ENCODE peak calls at places on chromosomes 12 and 14, in seven cellular contexts. L, X, O, Q, D, B and S are unnamed samples.

GRCh38 chr12:262817-263216 is at the start of gene SLC6A13:
- DNase-seq in D (no peak), L (no peak), B (no peak), O (no peak), Q (no peak), X (no peak), S (no peak)

GRCh38 chr12:14403711-14404164 is 38.3 kb downstream of the ATF7IP start:
- DNase-seq in O (no peak), L (peak), Q (no peak), X (no peak), D (no peak), B (no peak), S (no peak)

GRCh38 chr12:26971963-26972362 is 33.7 kb downstream of the FGFR1OP2 start:
- DNase-seq in Q (no peak), O (no peak), X (no peak), B (no peak), D (no peak), L (no peak), S (no peak)

GRCh38 chr12:123119808-123120207 is 31.1 kb downstream of the PITPNM2 start:
- DNase-seq in X (no peak), O (no peak), D (no peak), L (no peak), Q (no peak), B (no peak), S (no peak)

GRCh38 chr14:34911209-34912150 is 36.3 kb upstream of the BAZ1A start:
- DNase-seq in D (no peak), X (no peak), L (peak), O (no peak), B (no peak), Q (no peak), S (no peak)

GRCh38 chr12:56230449-56231183 is 765 bp downstream of the SLC39A5 start:
- DNase-seq in X (no peak), O (peak), D (no peak), B (peak), Q (no peak), L (no peak), S (no peak)

GRCh38 chr14:90039253-90040010 is 22.4 kb upstream of the KCNK13 start:
- DNase-seq in D (no peak), Q (no peak), B (no peak), X (no peak), L (no peak), O (no peak), S (no peak)

GRCh38 chr12:5328669-5329068 is 103.2 kb upstream of the NTF3 start:
- DNase-seq in O (no peak), B (no peak), L (no peak), D (no peak), Q (no peak), X (no peak), S (no peak)

GRCh38 chr14:54737132-54737711 is 165.4 kb downstream of the GCH1 start:
- DNase-seq in Q (peak), O (no peak), L (no peak), D (no peak), B (no peak), X (no peak), S (no peak)

GRCh38 chr12:124347805-124348658 is 53.1 kb downstream of the RFLNA start:
- DNase-seq in O (no peak), L (no peak), B (peak), Q (no peak), D (no peak), X (no peak), S (no peak)

GRCh38 chr12:123987022-123987421 is 14.0 kb downstream of the ZNF664 start:
- DNase-seq in L (no peak), O (no peak), Q (no peak), D (no peak), X (no peak), B (no peak), S (no peak)

GRCh38 chr12:68609955-68610434 is 704 bp upstream of the RAP1B start:
- DNase-seq in D (peak), O (no peak), X (no peak), Q (no peak), L (no peak), B (no peak), S (no peak)

GRCh38 chr12:103779410-103780092 is 61.5 kb downstream of the NT5DC3 start:
- DNase-seq in Q (no peak), X (no peak), B (peak), O (no peak), D (no peak), L (no peak), S (no peak)

GRCh38 chr12:29980304-29980703 is 196.6 kb upstream of the TMTC1 start:
- DNase-seq in D (no peak), X (no peak), B (no peak), L (no peak), O (no peak), Q (no peak), S (no peak)

GRCh38 chr12:1808036-1808797 is 12.1 kb upstream of the LRTM2 start:
- DNase-seq in D (no peak), L (no peak), O (no peak), B (no peak), Q (peak), X (no peak), S (no peak)

GRCh38 chr12:3684449-3685051 is 68.4 kb downstream of the CRACR2A start:
- DNase-seq in L (no peak), X (no peak), B (no peak), Q (no peak), O (no peak), D (no peak), S (no peak)

GRCh38 chr14:34113991-34114390 is 163.1 kb upstream of the EGLN3 start:
- DNase-seq in B (no peak), D (no peak), O (no peak), Q (no peak), L (no peak), X (no peak), S (no peak)

GRCh38 chr12:13957576-13957975 is 23.8 kb downstream of the GRIN2B start:
- DNase-seq in L (no peak), X (no peak), O (no peak), Q (no peak), D (no peak), B (no peak), S (no peak)

GRCh38 chr12:121365416-121366062 is 13.3 kb upstream of the ANAPC5 start:
- DNase-seq in D (no peak), O (no peak), X (no peak), L (no peak), Q (no peak), B (no peak), S (no peak)

GRCh38 chr12:104763163-104763805 is 194.8 kb downstream of the SLC41A2 start:
- DNase-seq in B (no peak), Q (no peak), O (no peak), D (no peak), X (no peak), L (no peak), S (no peak)

GRCh38 chr14:66944872-66945271 is 244.4 kb upstream of the GARIN2 start:
- DNase-seq in L (peak), O (no peak), X (no peak), B (peak), Q (no peak), D (no peak), S (no peak)

GRCh38 chr12:70854871-70855578 is 65.5 kb downstream of the PTPRR start:
- DNase-seq in O (no peak), X (no peak), D (no peak), Q (no peak), L (no peak), B (no peak), S (no peak)

GRCh38 chr14:68210729-68211299 is 391.2 kb downstream of the RAD51B start:
- DNase-seq in L (peak), X (no peak), O (no peak), D (no peak), Q (no peak), B (no peak), S (no peak)

GRCh38 chr12:101298426-101298825 is 18.5 kb downstream of the UTP20 start:
- DNase-seq in B (no peak), Q (no peak), O (no peak), X (no peak), D (no peak), L (no peak), S (no peak)

GRCh38 chr14:67746927-67747326 is 45.2 kb downstream of the RDH12 start:
- DNase-seq in O (no peak), Q (no peak), B (no peak), X (no peak), L (no peak), D (no peak), S (no peak)

GRCh38 chr12:3728686-3729085 is 24.2 kb downstream of the CRACR2A start:
- DNase-seq in D (no peak), L (no peak), Q (no peak), B (no peak), O (no peak), X (no peak), S (no peak)

GRCh38 chr14:51807355-51807754 is 53.1 kb upstream of the GNG2 start:
- DNase-seq in O (no peak), Q (no peak), D (no peak), B (no peak), L (no peak), X (no peak), S (no peak)

GRCh38 chr12:95790912-95791849 is 617 bp upstream of the NTN4 start:
- DNase-seq in Q (peak), B (peak), O (peak), L (peak), X (no peak), D (peak), S (peak)

GRCh38 chr14:100416921-100417451 is 93.8 kb downstream of the SLC25A47 start:
- DNase-seq in X (no peak), D (no peak), L (no peak), B (no peak), O (peak), Q (no peak), S (no peak)

GRCh38 chr14:21191809-21192446 is 36.1 kb upstream of the OR5AU1 start:
- DNase-seq in L (no peak), Q (peak), D (peak), O (peak), X (peak), B (peak), S (no peak)

DNA sequence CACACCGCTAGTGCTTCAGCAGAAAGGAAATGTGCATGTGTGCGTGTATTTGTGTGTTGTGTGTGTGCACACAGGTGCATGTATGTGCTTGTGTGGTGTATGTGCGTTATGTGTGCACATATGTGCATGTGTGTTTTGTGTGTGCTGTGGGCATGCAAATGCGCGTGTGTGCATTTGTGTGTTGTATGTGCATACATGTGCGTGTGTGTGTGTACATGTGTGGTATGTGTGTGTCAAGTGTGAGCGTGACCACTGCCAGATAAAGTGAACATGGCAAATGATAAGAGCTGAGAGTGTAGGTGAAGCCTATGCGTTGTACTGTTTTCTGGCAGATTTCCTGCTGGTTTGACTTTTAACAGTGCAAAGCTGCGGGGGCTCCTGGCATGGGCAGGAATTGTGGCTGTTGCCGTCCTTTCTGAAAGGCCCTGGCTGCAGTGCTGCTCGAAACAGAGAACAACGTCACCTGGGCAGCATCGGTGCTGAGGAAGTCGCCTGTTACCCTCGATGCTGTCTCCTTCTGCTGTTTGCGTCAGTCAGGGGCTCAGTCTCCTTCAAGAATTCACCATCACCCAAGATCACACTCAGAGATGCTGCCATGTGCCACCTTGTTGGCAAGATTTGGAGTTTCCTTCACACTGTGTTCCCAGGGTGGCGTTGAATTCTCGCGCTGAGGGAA is 56.0 kb downstream of the ADGRD1 start:
- DNase-seq in B (no peak), D (no peak), L (no peak), X (no peak), O (no peak), Q (no peak), S (no peak)
- H3K4me3 ChIP-seq in B (no peak), D (no peak), L (no peak), X (no peak), O (no peak), Q (no peak), S (no peak)

GRCh38 chr12:85441740-85442139 is 161.7 kb downstream of the ALX1 start:
- DNase-seq in L (peak), O (no peak), Q (no peak), X (no peak), B (no peak), D (no peak), S (no peak)
- TF ChIP-seq CTCF in L (peak), O (no peak), Q (no peak), X (no peak), B (peak), D (no peak), S (no peak)

DNA sequence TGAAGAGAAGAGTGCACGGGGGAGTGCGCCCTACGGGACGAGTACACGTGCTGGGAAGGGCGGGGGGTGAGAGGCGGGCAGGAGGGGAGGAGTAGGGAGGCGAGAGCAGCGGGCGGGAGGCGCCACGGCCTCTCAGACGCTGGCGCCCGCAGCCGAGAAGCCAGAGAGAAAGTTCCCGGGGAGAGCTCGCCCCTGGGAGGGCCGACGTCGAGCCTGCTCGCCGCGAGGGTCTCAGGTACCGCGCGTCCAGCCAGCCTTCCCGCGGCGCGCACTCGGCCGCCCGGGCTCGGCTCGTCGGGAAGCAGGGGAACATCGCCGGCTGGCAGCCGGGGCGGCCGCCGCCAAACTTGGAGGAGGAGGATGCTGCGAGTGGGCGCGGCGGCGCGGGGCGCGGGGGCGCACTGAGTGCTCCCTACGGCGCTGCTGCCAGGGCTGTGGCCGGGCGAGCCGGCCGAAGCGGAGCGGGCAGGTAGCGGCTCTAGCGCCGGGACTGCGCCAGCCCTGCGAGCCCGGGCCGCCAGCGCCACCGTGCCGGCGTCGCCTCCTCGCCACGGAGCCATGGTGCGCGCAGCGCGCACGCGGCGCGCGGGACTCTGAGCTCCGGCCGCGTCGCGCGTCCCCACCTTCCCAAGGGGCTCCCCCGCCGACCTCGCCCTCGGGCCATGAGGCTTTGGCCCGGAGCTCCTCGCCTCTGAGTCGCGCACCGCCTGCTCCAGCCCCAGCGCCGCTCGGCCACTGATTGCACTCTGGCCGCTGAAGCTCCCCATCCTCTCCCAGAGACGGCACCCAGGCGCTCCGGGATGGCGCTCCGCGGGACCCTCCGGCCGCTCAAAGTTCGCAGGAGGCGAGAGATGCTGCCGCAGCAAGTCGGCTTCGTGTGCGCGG is at the start of gene SLC24A4:
- DNase-seq in O (no peak), Q (no peak), L (no peak), D (no peak), B (peak), X (no peak), S (no peak)
- H3K4me3 ChIP-seq in O (no peak), Q (peak), L (no peak), D (peak), B (peak), X (peak), S (peak)

DNA sequence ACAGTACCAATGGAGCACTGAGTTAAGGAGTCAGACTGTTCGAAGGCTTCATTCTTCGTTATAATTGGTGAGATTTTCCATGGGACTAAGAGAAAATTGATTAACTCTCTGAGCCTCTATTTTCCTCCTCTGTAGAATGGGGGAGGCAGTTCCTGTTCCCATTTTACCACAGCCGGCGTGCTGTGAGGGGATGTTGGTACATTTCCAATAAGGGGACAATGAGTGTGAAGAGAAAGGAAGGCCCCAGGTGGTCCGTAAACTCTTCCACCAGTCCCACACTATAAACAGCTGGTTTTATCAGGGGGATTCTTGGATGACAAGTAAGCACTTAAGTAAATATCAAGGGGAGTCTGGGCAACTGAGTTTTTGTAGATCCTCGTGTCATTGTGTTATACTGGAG is 109.9 kb downstream of the DAD1 start:
- DNase-seq in X (no peak), O (no peak), B (no peak), L (no peak), D (no peak), Q (no peak), S (no peak)
- TF ChIP-seq CTCF in X (no peak), O (no peak), B (no peak), L (no peak), D (no peak), Q (no peak), S (no peak)

GRCh38 chr14:31418440-31418839 is 1.9 kb downstream of the HEATR5A start:
- DNase-seq in L (no peak), B (no peak), D (no peak), X (no peak), Q (no peak), O (no peak), S (no peak)

GRCh38 chr14:31420013-31420318 is 384 bp downstream of the HEATR5A start:
- DNase-seq in B (peak), Q (peak), O (peak), X (peak), L (no peak), D (peak), S (peak)

GRCh38 chr14:31419179-31420012 is 954 bp downstream of the HEATR5A start:
- DNase-seq in D (no peak), Q (no peak), L (peak), O (no peak), B (no peak), X (no peak), S (no peak)

GRCh38 chr14:31420319-31421081 is at the start of gene HEATR5A:
- DNase-seq in X (peak), L (peak), O (peak), D (peak), Q (peak), B (peak), S (peak)

DNA sequence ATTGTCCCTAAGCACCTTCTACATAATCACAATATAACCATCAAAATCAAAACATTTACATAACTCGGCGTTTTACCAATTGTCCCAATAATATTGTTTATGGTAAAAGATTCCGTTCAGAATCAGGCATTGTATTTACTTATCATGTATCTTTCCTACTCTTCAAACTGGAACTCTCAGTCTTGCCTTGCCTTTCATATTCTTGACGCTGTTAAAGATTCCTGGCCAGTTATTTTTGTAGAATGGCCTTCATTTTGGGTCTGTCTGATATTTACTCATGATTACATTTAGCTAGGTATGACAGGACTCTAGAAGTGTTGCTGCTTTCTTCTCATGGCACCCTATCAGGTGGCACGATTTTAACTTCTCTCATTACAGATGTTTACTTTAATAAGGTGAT is 850 bp upstream of the HEATR5A start:
- DNase-seq in Q (no peak), D (no peak), L (no peak), X (no peak), B (no peak), O (no peak), S (no peak)
- H3K4me3 ChIP-seq in Q (no peak), D (no peak), L (no peak), X (peak), B (no peak), O (no peak), S (no peak)

GRCh38 chr12:75481774-75482173 is 1.2 kb downstream of the GLIPR1 start:
- DNase-seq in L (no peak), X (no peak), Q (no peak), B (no peak), D (no peak), O (peak), S (no peak)
- TF ChIP-seq CTCF in L (no peak), X (no peak), Q (no peak), B (no peak), D (no peak), O (no peak), S (no peak)